ENCODE peak calls at places on chromosomes 1 and 21, in six cellular contexts. C is kidney; N is left lung; V is ovary; J is CD4-positive, alpha-beta T cell; U is keratinocyte. A is an unnamed sample. For H3K9me3, the result is how much of the 10 kb centered on the place peaks cover.

GRCh38 chr1:175232335-175232734 is 39.8 kb upstream of the KIAA0040 start:
- DNase-seq in U (no peak), N (no peak), J (no peak), C (no peak), V (no peak), A (no peak)

GRCh38 chr1:222084048-222084447 is 342.2 kb upstream of the DUSP10 start:
- DNase-seq in C (no peak), N (no peak), U (no peak), V (no peak), J (no peak), A (no peak)

GRCh38 chr1:10387611-10388386 is 11.1 kb upstream of the PGD start:
- DNase-seq in J (no peak), U (no peak), V (peak), C (no peak), N (peak), A (no peak)

GRCh38 chr1:172951728-172952365 is 98.9 kb downstream of the TNFSF18 start:
- DNase-seq in V (no peak), N (no peak), C (peak), U (no peak), J (no peak), A (no peak)

GRCh38 chr1:12071892-12072291 is 8.8 kb downstream of the TNFRSF8 start:
- DNase-seq in J (no peak), V (no peak), U (no peak), N (no peak), C (no peak), A (no peak)

GRCh38 chr1:68141801-68142440 is 90.4 kb downstream of the WLS start:
- DNase-seq in U (no peak), N (no peak), V (no peak), C (no peak), J (no peak), A (no peak)

GRCh38 chr1:94993931-94994645 is 67.2 kb upstream of the CNN3 start:
- DNase-seq in V (no peak), U (no peak), J (no peak), C (no peak), N (no peak), A (no peak)

GRCh38 chr1:233326995-233327937 is at the start of gene MAP3K21:
- DNase-seq in V (peak), J (peak), U (peak), N (peak), C (peak), A (peak)

GRCh38 chr21:39696196-39696595 is 48.8 kb upstream of the IGSF5 start:
- DNase-seq in U (no peak), V (no peak), C (no peak), J (no peak), N (no peak), A (no peak)

GRCh38 chr1:118989006-118989736 is 1.0 kb upstream of the TBX15 start:
- DNase-seq in V (no peak), C (no peak), J (no peak), N (no peak), U (no peak), A (no peak)

GRCh38 chr1:89762431-89762800 is 58.4 kb upstream of the LRRC8D start:
- DNase-seq in N (no peak), U (no peak), V (peak), J (no peak), C (no peak), A (no peak)

GRCh38 chr1:229607370-229607769 is 18.6 kb downstream of the TAF5L start:
- DNase-seq in C (no peak), N (no peak), V (no peak), J (no peak), U (no peak), A (no peak)

GRCh38 chr1:8348777-8349472 is 31.0 kb downstream of the SLC45A1 start:
- DNase-seq in C (no peak), N (no peak), U (no peak), V (peak), J (peak), A (peak)

GRCh38 chr1:93275634-93276295 is 69.9 kb upstream of the DR1 start:
- DNase-seq in N (peak), U (no peak), C (no peak), V (no peak), J (no peak), A (no peak)

GRCh38 chr1:205579711-205580110 is 52.1 kb downstream of the ELK4 start:
- DNase-seq in C (no peak), V (no peak), N (no peak), U (no peak), J (no peak), A (no peak)

GRCh38 chr1:235648954-235649721 is 446 bp downstream of the GNG4 start:
- DNase-seq in C (peak), J (peak), U (no peak), V (peak), N (peak), A (peak)

GRCh38 chr1:6805004-6805416 is 19.8 kb downstream of the CAMTA1 start:
- DNase-seq in U (no peak), N (no peak), J (no peak), V (no peak), C (no peak), A (no peak)

GRCh38 chr1:99643021-99643779 is 2.7 kb upstream of the PALMD start:
- DNase-seq in N (no peak), J (no peak), V (no peak), C (no peak), U (no peak), A (no peak)

GRCh38 chr21:45515241-45516061 is 26.8 kb downstream of the SLC19A1 start:
- DNase-seq in U (no peak), C (peak), J (no peak), V (peak), N (peak), A (no peak)

GRCh38 chr1:30149226-30149625 is 574.2 kb downstream of the MATN1 start:
- DNase-seq in J (no peak), V (no peak), N (no peak), C (no peak), U (no peak), A (no peak)

GRCh38 chr21:42653492-42654061 is at the start of gene PDE9A:
- DNase-seq in U (no peak), N (no peak), C (peak), V (peak), J (peak), A (no peak)

GRCh38 chr1:19377812-19378718 is 65.9 kb downstream of the SLC66A1 start:
- DNase-seq in N (no peak), J (no peak), C (no peak), U (no peak), V (no peak), A (no peak)

GRCh38 chr1:188670837-188671236 is 1806.8 kb downstream of the BRINP3 start:
- DNase-seq in N (no peak), U (no peak), C (no peak), J (no peak), V (no peak), A (no peak)

GRCh38 chr1:224558904-224559303 is 57.2 kb upstream of the CNIH3 start:
- DNase-seq in N (no peak), V (no peak), J (no peak), U (peak), C (no peak), A (no peak)

GRCh38 chr1:208731976-208732821 is 488.0 kb upstream of the PLXNA2 start:
- DNase-seq in C (no peak), J (no peak), N (no peak), V (no peak), U (no peak), A (no peak)

GRCh38 chr1:202811296-202812175 is 782 bp downstream of the PCAT6 start:
- DNase-seq in V (peak), N (peak), C (no peak), U (no peak), J (peak), A (peak)

GRCh38 chr1:21268281-21269239 is 21.7 kb downstream of the ECE1 start:
- DNase-seq in N (no peak), V (peak), J (no peak), C (peak), U (no peak), A (no peak)

GRCh38 chr1:3612123-3612522 is 815 bp upstream of the MEGF6 start:
- DNase-seq in U (no peak), V (no peak), N (no peak), C (no peak), J (no peak), A (no peak)

GRCh38 chr1:2558420-2558819 is 2.2 kb downstream of the TNFRSF14 start:
- DNase-seq in J (no peak), C (peak), V (no peak), U (no peak), N (no peak), A (no peak)

GRCh38 chr1:190373705-190374336 is 103.8 kb downstream of the BRINP3 start:
- DNase-seq in J (no peak), C (no peak), V (no peak), N (no peak), U (no peak), A (no peak)

GRCh38 chr1:42736152-42736551 is 3.9 kb downstream of the CLDN19 start:
- DNase-seq in N (no peak), J (no peak), V (no peak), U (no peak), C (no peak), A (no peak)

GRCh38 chr1:248752119-248752931 is 3.2 kb downstream of the LYPD8 start:
- DNase-seq in J (no peak), N (no peak), C (no peak), U (no peak), V (no peak), A (no peak)

GRCh38 chr1:219498666-219499065 is 114.2 kb downstream of the ZC3H11B start:
- DNase-seq in C (no peak), U (no peak), V (no peak), N (no peak), J (no peak), A (no peak)

GRCh38 chr1:248804771-248805681 is 20.7 kb downstream of the SH3BP5L start:
- DNase-seq in U (no peak), V (no peak), J (no peak), N (no peak), C (no peak), A (no peak)

GRCh38 chr1:933603-933940 is 9.8 kb downstream of the SAMD11 start:
- DNase-seq in C (no peak), J (no peak), U (no peak), V (no peak), N (no peak), A (no peak)

GRCh38 chr1:196295766-196296165 is 312.5 kb downstream of the KCNT2 start:
- DNase-seq in C (no peak), U (no peak), N (no peak), J (no peak), V (no peak), A (no peak)

GRCh38 chr1:62515055-62515454 is 78.2 kb downstream of the USP1 start:
- DNase-seq in N (no peak), V (no peak), U (no peak), C (no peak), J (no peak), A (no peak)

GRCh38 chr1:33334081-33334552 is 13.2 kb upstream of the A3GALT2 start:
- DNase-seq in N (no peak), V (no peak), J (no peak), U (no peak), C (peak), A (no peak)

GRCh38 chr1:212504171-212504803 is 71.6 kb downstream of the NENF start:
- DNase-seq in N (no peak), C (no peak), J (no peak), V (no peak), U (no peak), A (no peak)

GRCh38 chr1:41444246-41444645 is 40.2 kb downstream of the EDN2 start:
- DNase-seq in V (no peak), J (no peak), N (no peak), U (no peak), C (no peak), A (no peak)

DNA sequence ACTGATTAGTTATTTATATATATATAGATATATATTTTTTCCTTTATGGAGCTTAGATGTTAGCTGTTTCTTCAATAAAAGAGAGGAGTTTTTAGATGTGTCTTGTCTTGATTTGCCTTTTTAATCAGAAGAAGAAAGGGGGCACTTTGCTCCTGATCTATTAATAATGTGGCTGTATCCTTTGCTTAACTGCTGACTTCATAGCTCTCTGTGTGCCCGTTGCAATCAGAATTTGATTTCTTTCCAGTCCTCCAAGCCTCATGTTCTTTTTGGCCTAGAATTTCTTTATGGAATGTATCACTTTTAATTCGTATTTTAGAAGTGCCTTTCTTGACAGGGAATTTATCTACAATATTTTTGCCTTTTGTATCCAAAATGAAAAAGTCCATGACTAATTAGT is 85.3 kb downstream of the C1orf21 start:
- DNase-seq in N (no peak), V (no peak), U (no peak), J (no peak), C (no peak), A (no peak)
- H3K9me3 ChIP-seq in N (under half), V (under half), U (under half), J (under half), C (under half), A (under half)

GRCh38 chr1:156433602-156434001 is 64.6 kb downstream of the RHBG start:
- DNase-seq in U (no peak), V (no peak), N (no peak), J (no peak), C (no peak), A (no peak)
- H3K9me3 ChIP-seq in U (under half), V (under half), N (under half), J (under half), C (under half), A (under half)

GRCh38 chr1:227661495-227661894 is 73.6 kb downstream of the JMJD4 start:
- DNase-seq in C (no peak), J (no peak), U (no peak), V (no peak), N (no peak), A (no peak)
- H3K9me3 ChIP-seq in C (half or more), J (half or more), U (under half), V (under half), N (under half), A (under half)

GRCh38 chr1:17755120-17755519 is at the start of gene ACTL8:
- DNase-seq in U (no peak), V (no peak), N (no peak), C (peak), J (no peak), A (no peak)

GRCh38 chr1:17759114-17759513 is 4.0 kb downstream of the ACTL8 start:
- DNase-seq in C (peak), J (no peak), N (no peak), U (no peak), V (no peak), A (no peak)

GRCh38 chr1:17762313-17762712 is 7.2 kb downstream of the ACTL8 start:
- DNase-seq in U (no peak), V (no peak), J (no peak), C (peak), N (no peak), A (no peak)

GRCh38 chr1:17752356-17752755 is 2.8 kb upstream of the ACTL8 start:
- DNase-seq in U (no peak), N (no peak), J (no peak), C (no peak), V (no peak), A (no peak)

GRCh38 chr1:17757426-17757825 is 2.3 kb downstream of the ACTL8 start:
- DNase-seq in N (no peak), V (no peak), C (no peak), J (no peak), U (no peak), A (no peak)
- H3K9me3 ChIP-seq in N (under half), V (under half), C (under half), J (half or more), U (under half), A (under half)

DNA sequence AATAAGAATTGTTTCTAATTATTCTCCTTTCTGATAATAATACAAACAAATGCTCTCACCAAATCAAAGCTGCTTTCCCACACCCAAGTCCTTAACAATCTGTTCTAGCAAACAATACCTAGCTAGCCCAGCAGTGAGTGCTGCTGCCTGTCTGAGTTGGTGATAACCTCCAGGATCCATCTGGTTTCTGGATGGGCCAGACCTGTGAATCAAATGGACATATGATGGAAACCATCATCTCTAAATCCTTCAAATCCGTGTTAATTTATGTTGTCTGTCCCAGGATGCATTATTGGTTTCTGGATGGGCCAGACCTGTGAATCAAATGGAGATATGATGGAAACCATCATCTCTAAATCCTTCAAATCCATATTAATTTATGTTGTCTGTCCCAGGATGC is 1230.0 kb downstream of the AMY1C start:
- DNase-seq in V (no peak), N (no peak), J (no peak), C (no peak), U (no peak), A (no peak)
- H3K9me3 ChIP-seq in V (under half), N (under half), J (under half), C (under half), U (under half), A (under half)